ENCODE peak calls at places on chromosomes 6 and 20, in eight cellular contexts. C is gastrocnemius medialis; Y is CD8-positive, alpha-beta T cell; K is endodermal cell; B is psoas muscle; R is heart left ventricle; W is H1; U is Peyer's patch. M is an unnamed sample.
A peak's percentile ranks its signal among the peaks of the same experiment; 100 is the strongest.

GRCh38 chr20:39879296-39879695 is 809.7 kb downstream of the MAFB start:
- DNase-seq in B (no peak), R (no peak), W (no peak), K (no peak), U (no peak), Y (no peak), C (no peak), M (no peak)

GRCh38 chr6:136600818-136601217 is 50.6 kb upstream of the MAP7 start:
- DNase-seq in U (no peak), Y (no peak), K (no peak), B (no peak), W (no peak), C (no peak), R (no peak), M (no peak)

GRCh38 chr6:21633511-21634109 is 40.1 kb downstream of the SOX4 start:
- DNase-seq in C (no peak), B (no peak), K (no peak), W (no peak), R (no peak), U (no peak), Y (no peak), M (no peak)

GRCh38 chr6:388202-388903 is 3.2 kb upstream of the IRF4 start:
- DNase-seq in K (no peak), R (no peak), B (peak; percentile 47), W (no peak), C (no peak), U (no peak), Y (no peak), M (no peak)

GRCh38 chr20:45419188-45420091 is 3.5 kb downstream of the PIGT start:
- DNase-seq in C (peak; percentile 63), K (no peak), U (peak; percentile 79), Y (no peak), W (peak; percentile 20), R (peak; percentile 80), B (peak; percentile 73), M (no peak)

GRCh38 chr6:42441661-42442081 is 10.1 kb downstream of the TRERF1 start:
- DNase-seq in R (no peak), U (no peak), C (no peak), W (no peak), B (no peak), Y (no peak), K (peak; percentile 82), M (no peak)

GRCh38 chr20:1816384-1817381 is 78.5 kb upstream of the SIRPA start:
- DNase-seq in K (peak; percentile 36), B (no peak), U (no peak), R (peak; percentile 53), W (no peak), Y (peak; percentile 1), C (no peak), M (no peak)

GRCh38 chr6:31877125-31877650 is 1.6 kb downstream of the SLC44A4 start:
- DNase-seq in B (no peak), U (no peak), Y (no peak), C (no peak), K (no peak), W (no peak), R (no peak), M (no peak)

GRCh38 chr6:156699017-156699421 is 78.2 kb upstream of the ARID1B start:
- DNase-seq in K (no peak), Y (no peak), R (no peak), C (no peak), W (no peak), B (no peak), U (no peak), M (no peak)

GRCh38 chr6:111430605-111431378 is 52.2 kb downstream of the REV3L start:
- DNase-seq in K (no peak), R (no peak), Y (no peak), W (no peak), B (no peak), C (no peak), U (no peak), M (no peak)

GRCh38 chr6:41408982-41409381 is 73.6 kb downstream of the NCR2 start:
- DNase-seq in B (no peak), R (no peak), C (no peak), W (no peak), U (no peak), Y (no peak), K (peak; percentile 80), M (no peak)

GRCh38 chr20:63096681-63097335 is 90.0 kb upstream of the BHLHE23 start:
- DNase-seq in C (peak; percentile 6), W (peak; percentile 37), U (no peak), K (peak; percentile 22), R (no peak), Y (no peak), B (peak; percentile 29), M (peak; percentile 58)

GRCh38 chr6:151070666-151071065 is 169.1 kb upstream of the AKAP12 start:
- DNase-seq in B (no peak), U (no peak), Y (no peak), K (no peak), W (no peak), C (no peak), R (no peak), M (no peak)

GRCh38 chr20:49501917-49502316 is 19.4 kb upstream of the KCNB1 start:
- DNase-seq in R (no peak), W (no peak), B (peak; percentile 9), U (no peak), K (no peak), Y (no peak), C (no peak), M (no peak)

GRCh38 chr20:35091808-35092523 is 641 bp downstream of the TRPC4AP start:
- DNase-seq in R (no peak), C (no peak), W (no peak), Y (no peak), K (no peak), B (peak; percentile 90), U (no peak), M (no peak)

DNA sequence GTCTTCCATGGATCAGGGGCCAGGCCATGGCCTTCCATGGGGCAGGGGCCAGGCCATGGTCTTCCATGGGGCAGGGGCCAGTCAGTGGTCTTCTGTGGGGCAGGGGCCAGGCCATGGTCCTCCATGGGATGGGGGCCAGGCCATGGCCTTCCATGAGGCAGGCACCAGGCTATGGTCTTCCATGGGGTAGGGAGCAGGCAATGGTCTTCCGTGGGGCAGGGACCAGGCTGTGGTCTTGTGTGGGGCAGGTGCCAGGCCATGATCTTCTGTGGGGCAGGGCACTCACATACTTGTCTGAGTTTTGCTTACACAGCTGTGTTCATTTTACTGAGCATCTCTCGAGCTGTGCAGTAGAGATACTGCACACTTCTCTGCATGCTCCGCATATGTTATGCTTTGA is 57.3 kb upstream of the THBS2 start:
- DNase-seq in B (no peak), R (no peak), U (no peak), W (no peak), Y (no peak), C (no peak), K (no peak), M (no peak)
- H3K27ac ChIP-seq in B (no peak overlapping the region), R (no peak overlapping the region), U (no peak overlapping the region), W (no peak overlapping the region), Y (no peak overlapping the region), C (no peak overlapping the region), K (no peak overlapping the region), M (no peak overlapping the region)

GRCh38 chr20:38153011-38153329 is 12.1 kb downstream of the TGM2 start:
- DNase-seq in W (no peak), C (no peak), Y (no peak), K (no peak), B (no peak), U (no peak), R (no peak), M (no peak)
- H3K4me1 ChIP-seq in W (no peaks in the 10 kb centered on the region), C (peaks cover 26% of the 10 kb centered on the region), Y (peaks cover 8% of the 10 kb centered on the region), K (no peaks in the 10 kb centered on the region), B (peaks cover 25% of the 10 kb centered on the region), U (peaks cover 3% of the 10 kb centered on the region), R (peaks cover 79% of the 10 kb centered on the region), M (peaks cover 61% of the 10 kb centered on the region)

GRCh38 chr20:25512709-25513108 is 72.6 kb downstream of the NINL start:
- DNase-seq in C (no peak), K (no peak), B (no peak), W (no peak), U (no peak), R (no peak), Y (no peak), M (no peak)
- H3K36me3 ChIP-seq in C (no peaks in the 10 kb centered on the region), K (peaks cover 100% of the 10 kb centered on the region), B (no peaks in the 10 kb centered on the region), W (no peaks in the 10 kb centered on the region), U (no peaks in the 10 kb centered on the region), R (peaks cover 21% of the 10 kb centered on the region), Y (no peaks in the 10 kb centered on the region), M (peaks cover 22% of the 10 kb centered on the region)

DNA sequence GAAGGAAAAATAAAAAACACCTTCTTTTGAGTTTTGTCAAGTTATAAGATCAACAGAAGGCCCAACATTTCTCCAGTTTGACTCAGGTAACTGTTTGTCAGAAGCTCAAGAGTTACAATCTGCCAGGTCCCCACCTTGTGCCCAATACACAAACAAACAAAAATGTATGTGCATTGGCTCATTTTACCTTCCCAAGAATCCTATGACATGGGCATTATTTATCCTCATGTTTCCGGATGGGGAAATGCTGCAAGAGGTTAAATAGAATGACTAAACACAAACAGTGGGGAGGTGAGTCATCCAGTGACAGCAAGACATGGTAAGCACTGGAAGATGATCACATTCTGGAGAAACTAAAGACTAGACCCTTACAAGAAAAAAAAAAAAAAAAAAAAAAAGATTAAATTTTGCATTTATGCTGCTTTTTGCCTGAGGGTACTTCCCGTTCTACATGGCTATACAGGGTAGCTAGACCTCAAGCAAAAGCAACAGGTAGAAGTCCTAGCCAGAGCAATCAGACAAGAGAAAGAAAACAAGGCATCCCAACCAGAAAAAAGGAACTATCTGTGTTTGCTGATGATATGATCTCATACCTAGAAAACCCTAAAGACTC is 23.6 kb upstream of the ANKRD60 start:
- DNase-seq in B (no peak), C (no peak), K (no peak), W (no peak), U (no peak), Y (no peak), R (no peak), M (no peak)
- H3K27ac ChIP-seq in B (no peak overlapping the region), C (no peak overlapping the region), K (no peak overlapping the region), W (no peak overlapping the region), U (no peak overlapping the region), Y (no peak overlapping the region), R (no peak overlapping the region), M (no peak overlapping the region)

GRCh38 chr6:20203561-20204528 is 8.4 kb downstream of the MBOAT1 start:
- DNase-seq in Y (no peak), B (no peak), C (no peak), U (no peak), R (no peak), W (peak; percentile 39), K (no peak), M (no peak)
- H3K4me1 ChIP-seq in Y (peaks cover 16% of the 10 kb centered on the region), B (no peaks in the 10 kb centered on the region), C (no peaks in the 10 kb centered on the region), U (no peaks in the 10 kb centered on the region), R (peaks cover 47% of the 10 kb centered on the region), W (peaks cover 7% of the 10 kb centered on the region), K (peaks cover 4% of the 10 kb centered on the region), M (peaks cover 29% of the 10 kb centered on the region)

M was measured in upper lobe of right lung.